ENCODE peak calls at places on chromosomes 4 and X, in ten cellular contexts. A is CD4-positive, alpha-beta T cell; L is sigmoid colon; G is ascending aorta; K is lower leg skin; E is suprapubic skin; U is cardiac fibroblast; I is brain microvascular endothelial cell; T is psoas muscle; C is A673. O is an unnamed sample.
A peak's percentile ranks its signal among the peaks of the same experiment; 100 is the strongest.

GRCh38 chr4:54290980-54291379 is 61.9 kb downstream of the PDGFRA start:
- DNase-seq in L (no peak), C (no peak), I (no peak), U (no peak), G (no peak), E (no peak), A (no peak), K (no peak), T (no peak), O (no peak)

GRCh38 chr4:2415213-2415612 is 3.2 kb downstream of the ZFYVE28 start:
- DNase-seq in L (no peak), T (no peak), I (no peak), G (no peak), U (no peak), E (no peak), A (no peak), C (no peak), K (no peak), O (no peak)

GRCh38 chrX:107628662-107629532 is 587 bp downstream of the PRPS1 start:
- DNase-seq in L (no peak), E (peak; percentile 61), T (peak; percentile 15), U (peak; percentile 28), A (peak; percentile 30), C (peak; percentile 51), I (peak; percentile 17), K (peak; percentile 88), G (no peak), O (no peak)

GRCh38 chrX:118727686-118728339 is 407 bp downstream of the IL13RA1 start:
- DNase-seq in A (no peak), K (no peak), E (no peak), L (no peak), C (no peak), U (peak; percentile 56), G (no peak), T (peak; percentile 65), I (no peak), O (no peak)

GRCh38 chr4:187006189-187006618 is 282.5 kb upstream of the FAT1 start:
- DNase-seq in K (no peak), L (no peak), T (no peak), U (peak; percentile 32), G (no peak), C (no peak), E (no peak), I (no peak), A (no peak), O (no peak)

GRCh38 chrX:30714138-30714537 is 60.9 kb downstream of the GK start:
- DNase-seq in U (no peak), T (no peak), A (no peak), I (no peak), E (no peak), G (no peak), K (no peak), L (no peak), C (no peak), O (no peak)

GRCh38 chr4:120858776-120859175 is 63.8 kb downstream of the PRDM5 start:
- DNase-seq in G (no peak), C (no peak), I (no peak), K (no peak), U (no peak), T (no peak), E (no peak), A (no peak), L (no peak), O (no peak)

GRCh38 chrX:39985551-39985950 is 112.2 kb downstream of the BCOR start:
- DNase-seq in E (no peak), U (no peak), I (no peak), T (no peak), C (no peak), A (no peak), G (no peak), K (no peak), L (no peak), O (no peak)

GRCh38 chr4:173505924-173506779 is 23.9 kb downstream of the HAND2 start:
- DNase-seq in G (no peak), U (peak; percentile 78), T (no peak), A (peak; percentile 19), E (peak; percentile 81), L (peak; percentile 90), I (peak; percentile 33), C (peak; percentile 89), K (peak; percentile 92), O (no peak)

GRCh38 chrX:150455220-150455618 is 92.1 kb downstream of the MAMLD1 start:
- DNase-seq in U (no peak), L (no peak), E (no peak), A (no peak), K (no peak), T (no peak), G (no peak), C (no peak), I (no peak), O (no peak)

GRCh38 chrX:19869195-19869594 is 18.2 kb downstream of the SH3KBP1 start:
- DNase-seq in A (no peak), C (no peak), U (no peak), E (no peak), I (no peak), G (no peak), T (no peak), K (peak; percentile 29), L (no peak), O (no peak)

GRCh38 chr4:42915484-42915883 is 23.0 kb downstream of the GRXCR1 start:
- DNase-seq in I (no peak), A (no peak), E (no peak), K (no peak), U (no peak), G (no peak), C (no peak), T (no peak), L (no peak), O (no peak)

GRCh38 chr4:66014146-66014765 is 344.0 kb upstream of the EPHA5 start:
- DNase-seq in K (no peak), C (peak; percentile 9), I (no peak), G (no peak), A (no peak), T (peak; percentile 4), E (no peak), U (no peak), L (no peak), O (no peak)
- TF ChIP-seq CTCF in K (no peak), C (no peak), I (no peak), G (no peak), A (no peak), T (no peak), E (no peak), U (no peak), L (no peak), O (no peak)

GRCh38 chr4:106266201-106266600 is 49.8 kb downstream of the TBCK start:
- DNase-seq in E (no peak), T (no peak), A (no peak), I (peak; percentile 59), U (peak; percentile 75), K (no peak), L (no peak), C (peak; percentile 79), G (no peak), O (no peak)
- TF ChIP-seq CTCF in E (peak; percentile 29), T (peak; percentile 34), A (peak; percentile 31), I (peak; percentile 66), U (peak; percentile 59), K (no peak), L (no peak), C (peak; percentile 72), G (peak; percentile 58), O (peak; percentile 26)

GRCh38 chrX:136764206-136764605 is 16.5 kb downstream of the ARHGEF6 start:
- DNase-seq in C (no peak), G (no peak), L (no peak), U (no peak), T (no peak), E (no peak), I (no peak), A (no peak), K (no peak), O (no peak)

GRCh38 chrX:136768469-136769084 is 12.2 kb downstream of the ARHGEF6 start:
- DNase-seq in I (peak; percentile 89), T (peak; percentile 77), K (peak; percentile 92), L (peak; percentile 73), E (peak; percentile 68), U (peak; percentile 82), G (no peak), C (peak; percentile 94), A (peak; percentile 31), O (peak; percentile 75)

GRCh38 chrX:136766785-136767103 is 14.0 kb downstream of the ARHGEF6 start:
- DNase-seq in E (no peak), U (no peak), A (no peak), I (no peak), C (no peak), T (no peak), K (no peak), G (no peak), L (no peak), O (no peak)

GRCh38 chrX:136765957-136766356 is 14.8 kb downstream of the ARHGEF6 start:
- DNase-seq in U (no peak), L (no peak), A (no peak), K (no peak), G (no peak), T (no peak), C (no peak), I (no peak), E (no peak), O (no peak)

DNA sequence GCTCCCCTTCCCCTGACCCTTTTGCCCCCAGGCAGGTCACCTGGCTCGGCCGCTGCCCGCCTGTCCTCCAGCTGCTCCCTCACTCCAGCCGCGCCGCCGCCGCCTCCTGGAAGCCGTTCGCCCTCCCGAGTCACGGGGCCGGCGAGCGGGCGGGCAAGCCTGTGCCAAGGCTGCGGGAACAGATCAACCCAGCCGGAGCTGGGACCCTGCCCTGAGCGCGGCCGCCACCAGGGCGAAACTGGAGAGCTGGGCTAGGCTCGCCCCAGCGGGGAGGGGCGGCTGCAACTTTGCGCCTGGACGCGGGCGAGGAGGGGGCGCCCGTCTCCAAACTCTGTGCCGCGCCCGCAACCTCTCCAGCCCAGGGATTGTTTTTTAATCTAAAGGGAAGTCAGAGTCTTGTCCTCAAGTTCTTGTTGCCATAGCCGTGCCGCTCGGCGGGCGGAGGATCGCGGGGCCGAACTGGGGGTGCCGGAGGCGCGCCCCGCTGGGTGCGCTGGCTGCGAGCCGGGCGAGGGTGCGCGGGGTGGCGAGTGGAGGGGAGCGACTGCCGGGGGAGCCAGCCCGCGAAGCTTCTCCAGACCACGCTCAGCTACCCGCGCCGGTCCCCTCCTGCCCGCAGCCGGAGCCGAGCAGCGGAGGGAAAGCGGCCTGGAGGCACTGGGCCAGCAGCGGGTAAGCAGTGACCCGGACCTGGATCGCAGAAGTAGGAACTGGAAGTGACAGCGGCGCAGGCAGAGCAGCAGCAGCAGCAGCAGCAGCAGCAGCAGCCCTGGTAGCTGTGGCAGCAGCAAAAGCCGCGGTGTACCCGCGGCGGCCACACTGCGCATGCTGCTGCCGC is 13.4 kb downstream of the ARHGEF6 start:
- DNase-seq in C (peak; percentile 69), E (peak; percentile 76), K (peak; percentile 93), I (peak; percentile 38), L (peak; percentile 87), G (no peak), A (peak; percentile 39), U (peak; percentile 66), T (peak; percentile 72), O (peak; percentile 63)
- TF ChIP-seq CTCF in C (peak; percentile 42), E (peak; percentile 23), K (no peak), I (peak; percentile 38), L (no peak), G (peak; percentile 4), A (no peak), U (peak; percentile 15), T (peak; percentile 36), O (peak; percentile 49)

GRCh38 chr4:135371137-135371536 is 1169.5 kb upstream of the PABPC4L start:
- DNase-seq in L (no peak), A (no peak), T (no peak), G (no peak), C (peak; percentile 9), E (no peak), U (no peak), K (no peak), I (no peak), O (no peak)
- TF ChIP-seq CTCF in L (no peak), A (no peak), T (no peak), G (no peak), C (peak; percentile 38), E (no peak), U (no peak), K (no peak), I (peak; percentile 42), O (no peak)

GRCh38 chr4:22410645-22411247 is 105.1 kb downstream of the ADGRA3 start:
- DNase-seq in L (no peak), C (peak; percentile 45), E (no peak), T (no peak), K (no peak), I (no peak), G (no peak), U (peak; percentile 43), A (no peak), O (no peak)
- TF ChIP-seq CTCF in L (no peak), C (peak; percentile 69), E (peak; percentile 46), T (peak; percentile 63), K (no peak), I (peak; percentile 29), G (peak; percentile 56), U (peak; percentile 28), A (peak; percentile 67), O (peak; percentile 78)

O was measured in CD14-positive monocyte.